ENCODE peak calls at places on chromosomes 1 and 21, in nine cellular contexts. V is CD8-positive, alpha-beta T cell; H is PC-3; B is HepG2; Z is left cardiac atrium; U is Panc1; I is WTC11; W is stimulated activated naive CD8-positive, alpha-beta T cell treated with anti-CD3 and anti-CD28 coated beads, Interleukin-15, Interleukin-2, amounts not matched to agents 100 U/mL and 50 U/mL, for 24 hours; X is activated naive CD8-positive, alpha-beta T cell treated with anti-CD3 and anti-CD28 coated beads, Interleukin-2, amount 50 U/mL, for 24 hours. R is an unnamed sample.

GRCh38 chr1:27885620-27886352 is 13.4 kb downstream of the THEMIS2 start:
- ATAC-seq in V (no peak), H (no peak), B (no peak), Z (peak; percentile 60), U (no peak), I (no peak), W (no peak), X (no peak), R (no peak)

GRCh38 chr1:9653783-9654517 is 2.4 kb downstream of the PIK3CD start:
- ATAC-seq in V (no peak), H (no peak), B (no peak), Z (no peak), U (no peak), I (no peak), W (peak; percentile 2), X (peak; percentile 3), R (peak; percentile 42)

GRCh38 chr1:218475699-218476098 is 130.6 kb downstream of the TGFB2 start:
- ATAC-seq in V (no peak), H (no peak), B (no peak), Z (no peak), U (no peak), I (no peak), W (no peak), X (no peak), R (no peak)

GRCh38 chr21:44834231-44834950 is 16.5 kb upstream of the SUMO3 start:
- ATAC-seq in V (no peak), H (no peak), B (no peak), Z (no peak), U (no peak), I (no peak), W (no peak), X (no peak), R (no peak)

GRCh38 chr1:110602466-110602865 is 3.7 kb downstream of the KCNA2 start:
- ATAC-seq in V (no peak), H (no peak), B (no peak), Z (no peak), U (no peak), I (no peak), W (no peak), X (no peak), R (peak; percentile 48)

GRCh38 chr21:37414292-37415253 is 48.0 kb downstream of the DYRK1A start:
- ATAC-seq in V (no peak), H (no peak), B (no peak), Z (no peak), U (no peak), I (no peak), W (no peak), X (no peak), R (peak; percentile 57)

GRCh38 chr1:68376441-68376840 is 73.3 kb downstream of the RPE65 start:
- ATAC-seq in V (no peak), H (no peak), B (no peak), Z (no peak), U (no peak), I (no peak), W (no peak), X (no peak), R (no peak)

GRCh38 chr1:186375929-186376330 is 292 bp downstream of the ODR4 start:
- ATAC-seq in V (peak; percentile 0), H (peak; percentile 21), B (peak; percentile 16), Z (peak; percentile 14), U (peak; percentile 36), I (peak; percentile 4), W (peak; percentile 1), X (peak; percentile 5), R (peak; percentile 14)

GRCh38 chr1:239363920-239364319 is 22.4 kb upstream of the CHRM3 start:
- ATAC-seq in V (no peak), H (no peak), B (no peak), Z (no peak), U (no peak), I (no peak), W (no peak), X (no peak), R (no peak)

GRCh38 chr1:34887593-34887992 is 28.0 kb upstream of the SMIM12 start:
- ATAC-seq in V (no peak), H (no peak), B (no peak), Z (no peak), U (no peak), I (no peak), W (no peak), X (no peak), R (no peak)

GRCh38 chr1:38991638-38992449 is 768 bp downstream of the AKIRIN1 start:
- ATAC-seq in V (no peak), H (peak; percentile 24), B (peak; percentile 57), Z (peak; percentile 74), U (peak; percentile 47), I (peak; percentile 10), W (no peak), X (no peak), R (no peak)

GRCh38 chr1:7634841-7635240 is 136.3 kb upstream of the VAMP3 start:
- ATAC-seq in V (no peak), H (no peak), B (no peak), Z (no peak), U (no peak), I (no peak), W (no peak), X (no peak), R (no peak)

GRCh38 chr1:41226816-41227215 is 15.3 kb downstream of the SCMH1 start:
- ATAC-seq in V (no peak), H (no peak), B (no peak), Z (no peak), U (no peak), I (no peak), W (peak; percentile 36), X (peak; percentile 54), R (no peak)

GRCh38 chr1:23354260-23354659 is 10.2 kb upstream of the HNRNPR start:
- ATAC-seq in V (no peak), H (no peak), B (peak; percentile 81), Z (no peak), U (no peak), I (no peak), W (peak; percentile 28), X (peak; percentile 43), R (no peak)

GRCh38 chr1:90386899-90387334 is 330.2 kb downstream of the BARHL2 start:
- ATAC-seq in V (no peak), H (peak; percentile 81), B (no peak), Z (peak; percentile 66), U (no peak), I (no peak), W (no peak), X (no peak), R (no peak)

GRCh38 chr1:85933901-85934300 is 222.7 kb downstream of the COL24A1 start:
- ATAC-seq in V (no peak), H (no peak), B (no peak), Z (peak; percentile 25), U (no peak), I (no peak), W (no peak), X (no peak), R (no peak)

GRCh38 chr1:241934181-241934815 is 23.3 kb upstream of the BECN2 start:
- ATAC-seq in V (no peak), H (no peak), B (peak; percentile 93), Z (no peak), U (no peak), I (peak; percentile 95), W (no peak), X (no peak), R (no peak)

GRCh38 chr1:7692038-7692437 is 79.1 kb upstream of the VAMP3 start:
- ATAC-seq in V (no peak), H (no peak), B (no peak), Z (no peak), U (no peak), I (no peak), W (no peak), X (no peak), R (no peak)

GRCh38 chr21:46555678-46556077 is 49.2 kb downstream of the S100B start:
- ATAC-seq in V (no peak), H (no peak), B (no peak), Z (peak; percentile 56), U (no peak), I (no peak), W (no peak), X (no peak), R (no peak)

GRCh38 chr1:197198911-197199310 is 52.4 kb upstream of the ASPM start:
- ATAC-seq in V (no peak), H (no peak), B (no peak), Z (no peak), U (no peak), I (no peak), W (no peak), X (no peak), R (no peak)

GRCh38 chr1:27380766-27381733 is 2.1 kb downstream of the CD164L2 start:
- ATAC-seq in V (no peak), H (no peak), B (no peak), Z (peak; percentile 37), U (no peak), I (no peak), W (peak; percentile 16), X (peak; percentile 11), R (no peak)

GRCh38 chr1:163071381-163072255 is 2.5 kb downstream of the RGS4 start:
- ATAC-seq in V (no peak), H (peak; percentile 68), B (peak; percentile 86), Z (peak; percentile 55), U (no peak), I (peak; percentile 47), W (no peak), X (peak; percentile 40), R (no peak)

R was measured in activated T-helper 17 cell treated with anti-CD3 and anti-CD28 coated beads, Interleukin-2, amount 50 U/mL, for 72 hours.